ENCODE peak calls at places on chromosomes 13 and 19, in five cellular contexts. Z is dermis microvascular lymphatic vessel endothelial cell, T is AG08396, L is neural progenitor cell, X is kidney glomerular epithelial cell. D is an unnamed sample.

GRCh38 chr13:69959041-69959440 is 148.6 kb upstream of the ATXN8OS start:
- DNase-seq in Z (no peak), T (no peak), L (no peak), X (no peak), D (no peak)

GRCh38 chr19:35845215-35846037 is 6.9 kb downstream of the NPHS1 start:
- DNase-seq in Z (no peak), T (no peak), L (peak; percentile 49), X (no peak), D (no peak)

GRCh38 chr13:24153347-24153746 is 7.2 kb upstream of the SPATA13 start:
- DNase-seq in Z (no peak), T (no peak), L (no peak), X (no peak), D (no peak)

GRCh38 chr13:90238433-90238832 is 1109.1 kb upstream of the MIR17HG start:
- DNase-seq in Z (no peak), T (no peak), L (peak; percentile 10), X (no peak), D (peak; percentile 53)

GRCh38 chr19:55304980-55305379 is 20.2 kb downstream of the TMEM150B start:
- DNase-seq in Z (no peak), T (no peak), L (no peak), X (no peak), D (no peak)

GRCh38 chr13:94335786-94336357 is 143.6 kb downstream of the DCT start:
- DNase-seq in Z (no peak), T (no peak), L (no peak), X (no peak), D (no peak)

GRCh38 chr19:29098863-29099481 is 114.0 kb downstream of the UQCRFS1 start:
- DNase-seq in Z (no peak), T (peak; percentile 91), L (no peak), X (peak; percentile 100), D (peak; percentile 84)

GRCh38 chr19:55866521-55866920 is 30.2 kb downstream of the NLRP4 start:
- DNase-seq in Z (no peak), T (no peak), L (no peak), X (no peak), D (no peak)